ENCODE peak calls at places on chromosomes 5 and 9, in seven cellular contexts. W is H1, P is uterus, Z is stomach, K is body of pancreas, H is heart left ventricle, F is IMR-90. O is an unnamed sample.

GRCh38 chr5:15827786-15828185 is 327.8 kb downstream of the FBXL7 start:
- DNase-seq in W (no peak), P (no peak), Z (no peak), K (no peak), H (no peak), F (no peak), O (no peak)

GRCh38 chr5:13783731-13784130 is 160.8 kb downstream of the DNAH5 start:
- DNase-seq in W (no peak), P (no peak), Z (no peak), K (no peak), H (no peak), F (no peak), O (no peak)

GRCh38 chr9:76023715-76024195 is 133.3 kb downstream of the PCSK5 start:
- DNase-seq in W (no peak), P (no peak), Z (no peak), K (no peak), H (no peak), F (no peak), O (no peak)

GRCh38 chr5:174751154-174751990 is 27.0 kb downstream of the MSX2 start:
- DNase-seq in W (no peak), P (no peak), Z (no peak), K (no peak), H (no peak), F (no peak), O (no peak)

GRCh38 chr9:70567511-70567910 is 153.1 kb upstream of the KLF9 start:
- DNase-seq in W (no peak), P (no peak), Z (no peak), K (no peak), H (no peak), F (no peak), O (no peak)

GRCh38 chr5:113804264-113804663 is 290.8 kb downstream of the YTHDC2 start:
- DNase-seq in W (no peak), P (no peak), Z (no peak), K (no peak), H (no peak), F (peak), O (no peak)

GRCh38 chr5:131209506-131210191 is 38.9 kb downstream of the LYRM7 start:
- DNase-seq in W (no peak), P (no peak), Z (no peak), K (no peak), H (no peak), F (no peak), O (peak)

GRCh38 chr5:90037646-90038045 is 371.9 kb downstream of the CETN3 start:
- DNase-seq in W (no peak), P (no peak), Z (no peak), K (no peak), H (no peak), F (peak), O (no peak)

GRCh38 chr5:153094333-153094732 is 396.1 kb upstream of the GRIA1 start:
- DNase-seq in W (no peak), P (no peak), Z (no peak), K (no peak), H (no peak), F (no peak), O (no peak)

GRCh38 chr9:133149130-133150015 is 14.3 kb downstream of the GBGT1 start:
- DNase-seq in W (peak), P (peak), Z (peak), K (peak), H (peak), F (peak), O (peak)

GRCh38 chr5:109630109-109630508 is 59.6 kb upstream of the MAN2A1 start:
- DNase-seq in W (no peak), P (no peak), Z (no peak), K (no peak), H (no peak), F (no peak), O (no peak)

GRCh38 chr5:139642213-139642612 is 5.9 kb upstream of the CXXC5 start:
- DNase-seq in W (no peak), P (no peak), Z (peak), K (no peak), H (no peak), F (no peak), O (peak)

GRCh38 chr5:134664448-134664847 is 15.9 kb downstream of the SEC24A start:
- DNase-seq in W (no peak), P (no peak), Z (no peak), K (no peak), H (no peak), F (no peak), O (no peak)

GRCh38 chr9:125415583-125416443 is 154.2 kb downstream of the GAPVD1 start:
- DNase-seq in W (no peak), P (no peak), Z (no peak), K (no peak), H (peak), F (no peak), O (no peak)

GRCh38 chr5:154285661-154286408 is 95.3 kb downstream of the GALNT10 start:
- DNase-seq in W (no peak), P (no peak), Z (no peak), K (no peak), H (no peak), F (peak), O (no peak)

GRCh38 chr5:81115261-81115660 is 117.9 kb upstream of the CKMT2 start:
- DNase-seq in W (no peak), P (no peak), Z (no peak), K (no peak), H (no peak), F (no peak), O (no peak)

GRCh38 chr5:158320178-158320674 is 461.3 kb upstream of the CLINT1 start:
- DNase-seq in W (no peak), P (no peak), Z (no peak), K (no peak), H (no peak), F (no peak), O (no peak)

GRCh38 chr9:115192280-115192679 is 74.3 kb upstream of the TNC start:
- DNase-seq in W (no peak), P (no peak), Z (no peak), K (no peak), H (no peak), F (no peak), O (no peak)

GRCh38 chr5:72109625-72110024 is 2.4 kb downstream of the MAP1B start:
- DNase-seq in W (no peak), P (no peak), Z (no peak), K (no peak), H (no peak), F (no peak), O (no peak)

GRCh38 chr5:138951986-138952735 is 77.0 kb upstream of the LRRTM2 start:
- DNase-seq in W (no peak), P (no peak), Z (no peak), K (no peak), H (no peak), F (no peak), O (peak)

GRCh38 chr5:140344683-140345423 is 1.6 kb downstream of the HBEGF start:
- DNase-seq in W (no peak), P (no peak), Z (peak), K (no peak), H (no peak), F (peak), O (no peak)

GRCh38 chr9:137095664-137096517 is 9.1 kb downstream of the MAN1B1 start:
- DNase-seq in W (no peak), P (no peak), Z (peak), K (no peak), H (peak), F (no peak), O (peak)

DNA sequence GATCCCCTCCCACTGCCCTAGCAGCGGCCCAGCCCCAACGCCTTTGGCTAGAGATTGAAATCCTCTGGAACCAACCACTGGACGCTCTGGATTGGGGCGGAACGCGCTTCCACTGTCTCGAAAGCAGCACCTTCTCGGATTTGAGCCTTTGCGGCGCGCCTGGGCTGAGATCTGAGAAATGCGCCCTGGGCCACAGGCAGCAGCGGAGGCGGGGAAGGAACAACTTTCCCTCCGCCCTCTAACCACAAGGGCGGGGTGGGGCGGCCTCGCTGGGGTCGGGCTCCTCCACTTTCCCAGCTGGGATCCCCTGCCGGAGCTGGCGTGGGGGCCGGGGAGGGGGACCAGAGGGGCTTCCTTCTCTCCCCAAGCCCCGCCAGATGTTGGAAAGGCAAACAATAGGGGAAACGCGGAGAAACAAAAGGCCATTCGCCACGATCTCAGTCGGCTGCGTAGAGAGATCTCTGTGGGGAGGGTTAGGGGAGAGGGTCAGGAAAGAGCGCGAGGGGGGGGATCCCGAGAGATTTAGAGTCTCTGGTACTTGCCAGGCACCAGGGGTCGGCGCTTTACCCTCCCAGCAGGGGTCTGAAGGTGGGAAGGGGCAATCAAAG is 1.2 kb downstream of the MOB3B start:
- DNase-seq in W (peak), P (peak), Z (peak), K (peak), H (peak), F (peak), O (peak)
- TF ChIP-seq POLR2A in W (peak), P (peak), Z (peak), K (peak), H (no peak), F (no peak), O (peak)

DNA sequence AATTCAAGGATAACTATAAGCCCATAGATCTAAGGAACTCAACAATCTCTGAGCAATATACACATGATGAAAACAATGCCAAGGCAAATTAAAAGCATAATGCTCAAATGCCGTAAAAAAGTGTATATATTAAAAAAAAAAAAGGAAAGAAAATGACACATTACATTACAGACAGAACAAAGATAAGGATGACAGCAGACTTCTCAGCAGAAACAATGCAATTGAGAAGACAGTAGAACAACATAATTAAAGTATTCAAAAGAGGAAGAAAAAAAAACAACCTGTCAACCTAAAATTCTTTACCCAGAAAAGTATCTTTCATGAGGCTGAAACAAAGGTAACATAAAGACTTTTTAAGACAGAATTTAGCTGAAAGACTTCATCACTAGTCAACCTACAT is 591.7 kb downstream of the ZNF608 start:
- DNase-seq in W (no peak), P (no peak), Z (no peak), K (no peak), H (no peak), F (no peak), O (no peak)
- TF ChIP-seq CTCF in W (no peak), P (no peak), Z (no peak), K (no peak), H (no peak), F (no peak), O (no peak)

GRCh38 chr5:36666986-36667385 is 60.6 kb downstream of the SLC1A3 start:
- DNase-seq in W (no peak), P (no peak), Z (no peak), K (no peak), H (no peak), F (no peak), O (no peak)
- H3K27ac ChIP-seq in W (no peak), P (no peak), Z (no peak), K (no peak), H (no peak), F (no peak), O (no peak)

DNA sequence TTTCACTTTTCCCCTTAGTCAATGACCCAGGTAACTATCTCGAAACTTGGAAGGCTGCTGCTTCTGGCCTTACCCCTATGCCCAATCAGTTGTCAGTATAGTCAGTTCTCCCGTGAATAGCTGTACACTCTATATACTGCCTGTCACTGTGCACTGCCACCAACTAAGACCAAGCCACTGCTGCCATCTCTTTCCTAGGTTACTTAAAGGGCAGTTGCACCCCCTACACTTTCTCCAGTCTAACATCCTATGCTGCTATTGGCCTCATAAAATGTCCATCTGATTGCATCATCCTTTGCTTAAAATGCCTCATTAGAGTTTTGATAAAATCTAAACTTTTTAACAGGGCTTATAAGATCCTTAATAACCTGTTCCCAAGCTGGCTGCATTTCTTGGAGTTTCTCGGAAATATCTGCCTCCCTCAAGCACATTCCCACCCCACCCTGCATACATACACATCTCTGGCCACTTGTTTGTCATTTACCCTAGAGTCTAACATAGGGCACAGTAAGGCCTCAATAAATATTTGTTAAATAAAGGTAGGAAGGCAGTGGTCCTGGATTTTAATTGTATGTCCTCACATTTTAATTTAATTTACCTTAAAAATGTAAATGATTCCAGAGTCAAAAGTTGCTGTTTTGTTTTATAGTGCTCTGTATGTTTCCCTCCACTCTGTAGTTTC is 32.7 kb upstream of the TNFAIP8 start:
- DNase-seq in W (no peak), P (no peak), Z (no peak), K (no peak), H (no peak), F (peak), O (no peak)
- TF ChIP-seq POLR2A in W (no peak), P (no peak), Z (no peak), K (no peak), H (no peak), F (no peak), O (no peak)

GRCh38 chr5:106849266-106849665 is 821.5 kb downstream of the EFNA5 start:
- DNase-seq in W (no peak), P (no peak), Z (no peak), K (no peak), H (no peak), F (no peak), O (no peak)

DNA sequence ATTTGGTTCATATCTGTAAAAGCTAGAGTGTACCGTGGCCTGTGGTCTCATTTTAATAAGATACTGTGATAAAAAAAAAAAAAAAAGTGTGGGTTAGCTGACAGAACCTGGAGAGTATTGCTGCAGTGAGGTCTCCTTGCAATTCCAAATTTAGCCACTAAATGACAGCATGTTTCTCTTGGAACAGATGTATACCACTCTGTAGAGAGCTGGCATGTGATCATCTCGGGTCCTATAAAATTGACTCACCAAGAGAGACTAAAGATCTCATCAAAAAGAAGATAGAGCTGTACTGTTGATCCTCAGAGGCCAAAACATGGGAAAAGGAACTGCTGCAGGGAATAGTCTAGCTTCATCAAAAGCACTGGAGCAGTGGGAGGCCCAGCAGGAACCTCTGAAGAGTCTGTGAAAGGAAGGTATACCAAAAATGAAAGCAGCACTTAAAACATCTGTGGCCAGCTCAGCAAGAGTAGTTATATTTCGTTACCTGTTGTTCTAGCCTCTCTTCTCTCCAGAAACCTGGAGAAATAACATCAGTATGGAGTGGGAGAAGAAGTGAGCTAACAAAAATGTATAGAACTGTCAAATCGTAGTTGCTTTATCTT is 826.8 kb downstream of the EFNA5 start:
- DNase-seq in W (no peak), P (no peak), Z (no peak), K (no peak), H (no peak), F (no peak), O (no peak)
- TF ChIP-seq CTCF in W (no peak), P (no peak), Z (peak), K (peak), H (peak), F (no peak), O (no peak)

DNA sequence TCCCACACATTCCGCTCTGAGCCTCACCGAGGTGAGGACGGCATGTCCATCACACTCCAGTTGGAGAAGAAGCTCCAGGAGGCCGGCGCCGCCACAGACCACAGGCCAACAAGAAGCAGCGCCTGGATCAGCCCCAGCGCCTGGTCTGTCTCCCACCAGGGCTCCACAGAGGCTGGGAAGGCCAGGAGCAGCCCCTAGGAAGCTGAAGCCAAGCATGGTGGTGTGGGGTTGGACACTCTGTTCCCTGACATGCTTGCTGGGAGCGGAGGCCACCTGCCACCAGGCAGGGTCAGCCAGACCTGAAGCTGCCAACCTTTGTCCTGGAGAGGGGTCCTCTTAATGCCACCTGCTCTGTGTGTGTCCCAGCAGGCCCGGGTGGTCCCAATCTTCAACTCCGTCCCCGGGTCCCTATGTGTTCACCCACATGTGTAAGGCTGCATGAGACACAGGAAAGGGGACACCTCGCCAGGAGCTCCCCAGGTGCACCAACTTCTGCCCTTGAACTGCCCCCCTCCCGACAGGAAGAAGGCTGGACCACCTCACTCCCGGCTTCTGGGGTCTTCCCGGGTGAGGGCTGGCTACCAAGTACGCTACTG is 140.1 kb upstream of the PPP1R26 start:
- DNase-seq in W (no peak), P (no peak), Z (no peak), K (no peak), H (no peak), F (no peak), O (peak)
- H3K27ac ChIP-seq in W (peak), P (no peak), Z (no peak), K (no peak), H (no peak), F (no peak), O (no peak)

GRCh38 chr5:34464820-34465219 is 191.3 kb upstream of the RAI14 start:
- DNase-seq in W (no peak), P (no peak), Z (no peak), K (no peak), H (no peak), F (no peak), O (no peak)
- TF ChIP-seq POLR2A in W (no peak), P (no peak), Z (no peak), K (no peak), H (no peak), F (no peak), O (no peak)

O was measured in Peyer's patch.